ENCODE peak calls at places on chromosomes 7 and 10, in five cellular contexts. One of them, this sample, is unnamed.

GRCh38 chr10:96556003-96556402 is 30.8 kb downstream of the TM9SF3 start:
- DNase-seq in stimulated activated CD4-positive, alpha-beta T cell treated with anti-CD3 and anti-CD28 coated beads, Interleukin-15, amount 100 ng/mL, for 1 hour: no peak
- DNase-seq in HFF-Myc: no peak
- DNase-seq in GOT3: no peak
- DNase-seq in neural progenitor cell: peak
- DNase-seq in this sample: no peak

GRCh38 chr10:17585001-17585400 is 32.2 kb downstream of the HACD1 start:
- DNase-seq in stimulated activated CD4-positive, alpha-beta T cell treated with anti-CD3 and anti-CD28 coated beads, Interleukin-15, amount 100 ng/mL, for 1 hour: no peak
- DNase-seq in GOT3: no peak
- DNase-seq in neural progenitor cell: no peak
- DNase-seq in HFF-Myc: no peak
- DNase-seq in this sample: no peak

GRCh38 chr10:16612148-16612742 is 90.6 kb upstream of the C1QL3 start:
- DNase-seq in neural progenitor cell: peak
- DNase-seq in GOT3: no peak
- DNase-seq in HFF-Myc: no peak
- DNase-seq in stimulated activated CD4-positive, alpha-beta T cell treated with anti-CD3 and anti-CD28 coated beads, Interleukin-15, amount 100 ng/mL, for 1 hour: no peak
- DNase-seq in this sample: no peak

GRCh38 chr10:49539320-49539885 is 482 bp upstream of the ERCC6 start:
- DNase-seq in neural progenitor cell: peak
- DNase-seq in stimulated activated CD4-positive, alpha-beta T cell treated with anti-CD3 and anti-CD28 coated beads, Interleukin-15, amount 100 ng/mL, for 1 hour: peak
- DNase-seq in HFF-Myc: no peak
- DNase-seq in GOT3: no peak
- DNase-seq in this sample: no peak

GRCh38 chr7:138924551-138925225 is 56.5 kb downstream of the KIAA1549 start:
- DNase-seq in neural progenitor cell: peak
- DNase-seq in stimulated activated CD4-positive, alpha-beta T cell treated with anti-CD3 and anti-CD28 coated beads, Interleukin-15, amount 100 ng/mL, for 1 hour: no peak
- DNase-seq in GOT3: no peak
- DNase-seq in HFF-Myc: no peak
- DNase-seq in this sample: no peak

GRCh38 chr7:13821152-13821787 is 168.2 kb downstream of the ETV1 start:
- DNase-seq in HFF-Myc: no peak
- DNase-seq in neural progenitor cell: no peak
- DNase-seq in GOT3: no peak
- DNase-seq in stimulated activated CD4-positive, alpha-beta T cell treated with anti-CD3 and anti-CD28 coated beads, Interleukin-15, amount 100 ng/mL, for 1 hour: no peak
- DNase-seq in this sample: no peak

GRCh38 chr10:121694966-121695340 is 96.7 kb upstream of the FGFR2 start:
- DNase-seq in HFF-Myc: no peak
- DNase-seq in GOT3: no peak
- DNase-seq in stimulated activated CD4-positive, alpha-beta T cell treated with anti-CD3 and anti-CD28 coated beads, Interleukin-15, amount 100 ng/mL, for 1 hour: no peak
- DNase-seq in neural progenitor cell: no peak
- DNase-seq in this sample: no peak

GRCh38 chr7:15577600-15577999 is 15.8 kb upstream of the AGMO start:
- DNase-seq in stimulated activated CD4-positive, alpha-beta T cell treated with anti-CD3 and anti-CD28 coated beads, Interleukin-15, amount 100 ng/mL, for 1 hour: no peak
- DNase-seq in neural progenitor cell: no peak
- DNase-seq in GOT3: no peak
- DNase-seq in HFF-Myc: no peak
- DNase-seq in this sample: no peak

GRCh38 chr7:158614695-158615094 is 27.1 kb upstream of the PTPRN2 start:
- DNase-seq in HFF-Myc: no peak
- DNase-seq in GOT3: no peak
- DNase-seq in neural progenitor cell: no peak
- DNase-seq in stimulated activated CD4-positive, alpha-beta T cell treated with anti-CD3 and anti-CD28 coated beads, Interleukin-15, amount 100 ng/mL, for 1 hour: no peak
- DNase-seq in this sample: no peak

GRCh38 chr10:123862421-123863188 is 29.0 kb downstream of the CPXM2 start:
- DNase-seq in stimulated activated CD4-positive, alpha-beta T cell treated with anti-CD3 and anti-CD28 coated beads, Interleukin-15, amount 100 ng/mL, for 1 hour: no peak
- DNase-seq in GOT3: no peak
- DNase-seq in neural progenitor cell: no peak
- DNase-seq in HFF-Myc: no peak
- DNase-seq in this sample: no peak

GRCh38 chr7:157397036-157397720 is 60.4 kb downstream of the DNAJB6 start:
- DNase-seq in HFF-Myc: no peak
- DNase-seq in neural progenitor cell: no peak
- DNase-seq in GOT3: no peak
- DNase-seq in stimulated activated CD4-positive, alpha-beta T cell treated with anti-CD3 and anti-CD28 coated beads, Interleukin-15, amount 100 ng/mL, for 1 hour: no peak
- DNase-seq in this sample: no peak

GRCh38 chr10:126568809-126569208 is 101.7 kb downstream of the C10orf90 start:
- DNase-seq in HFF-Myc: no peak
- DNase-seq in neural progenitor cell: no peak
- DNase-seq in GOT3: no peak
- DNase-seq in stimulated activated CD4-positive, alpha-beta T cell treated with anti-CD3 and anti-CD28 coated beads, Interleukin-15, amount 100 ng/mL, for 1 hour: no peak
- DNase-seq in this sample: no peak

GRCh38 chr10:5550250-5550545 is 25.4 kb downstream of the CALML3 start:
- DNase-seq in neural progenitor cell: no peak
- DNase-seq in HFF-Myc: no peak
- DNase-seq in GOT3: no peak
- DNase-seq in stimulated activated CD4-positive, alpha-beta T cell treated with anti-CD3 and anti-CD28 coated beads, Interleukin-15, amount 100 ng/mL, for 1 hour: no peak
- DNase-seq in this sample: no peak

GRCh38 chr7:55192718-55193117 is 172.4 kb upstream of the LANCL2 start:
- DNase-seq in stimulated activated CD4-positive, alpha-beta T cell treated with anti-CD3 and anti-CD28 coated beads, Interleukin-15, amount 100 ng/mL, for 1 hour: no peak
- DNase-seq in neural progenitor cell: no peak
- DNase-seq in GOT3: no peak
- DNase-seq in HFF-Myc: peak
- DNase-seq in this sample: no peak